ENCODE peak calls at places on chromosomes 13 and 19, in nine cellular contexts. Z, I, C, W, U, P, E, J and D are unnamed samples.

GRCh38 chr13:110524484-110525254 is 36.9 kb downstream of the RAB20 start:
- DNase-seq in Z (no peak), I (peak; percentile 62), C (no peak), W (peak; percentile 78), U (no peak), P (no peak), E (no peak), J (peak; percentile 40), D (no peak)

GRCh38 chr13:79541426-79542049 is 60.6 kb downstream of the NDFIP2 start:
- DNase-seq in Z (peak; percentile 78), I (no peak), C (no peak), W (no peak), U (no peak), P (peak; percentile 79), E (peak; percentile 70), J (no peak), D (no peak)

GRCh38 chr13:109610517-109610916 is 175.9 kb downstream of the IRS2 start:
- DNase-seq in Z (peak; percentile 19), I (peak; percentile 48), C (no peak), W (peak; percentile 69), U (no peak), P (no peak), E (peak; percentile 60), J (peak; percentile 12), D (peak; percentile 32)

GRCh38 chr13:46389457-46389856 is 2.4 kb upstream of the RUBCNL start:
- DNase-seq in Z (no peak), I (no peak), C (no peak), W (no peak), U (no peak), P (no peak), E (peak; percentile 26), J (no peak), D (no peak)

GRCh38 chr19:7706188-7706530 is 4.2 kb upstream of the FCER2 start:
- DNase-seq in Z (no peak), I (no peak), C (no peak), W (no peak), U (no peak), P (no peak), E (no peak), J (no peak), D (no peak)

GRCh38 chr13:105502193-105502592 is 1033.3 kb downstream of the EFNB2 start:
- DNase-seq in Z (no peak), I (no peak), C (no peak), W (no peak), U (no peak), P (no peak), E (peak; percentile 42), J (no peak), D (no peak)

GRCh38 chr13:100842136-100842535 is 167.5 kb upstream of the TMTC4 start:
- DNase-seq in Z (no peak), I (no peak), C (no peak), W (no peak), U (no peak), P (no peak), E (no peak), J (no peak), D (no peak)

GRCh38 chr19:2888739-2889224 is 11.9 kb upstream of the ZNF57 start:
- DNase-seq in Z (no peak), I (no peak), C (no peak), W (no peak), U (peak; percentile 24), P (no peak), E (peak; percentile 64), J (no peak), D (no peak)

GRCh38 chr13:95698047-95698749 is 21.3 kb downstream of the DNAJC3 start:
- DNase-seq in Z (peak; percentile 29), I (no peak), C (no peak), W (no peak), U (no peak), P (no peak), E (peak; percentile 46), J (no peak), D (no peak)

GRCh38 chr19:6070179-6071102 is 39.9 kb downstream of the RFX2 start:
- DNase-seq in Z (no peak), I (no peak), C (no peak), W (no peak), U (no peak), P (no peak), E (no peak), J (peak; percentile 0), D (peak; percentile 16)

GRCh38 chr19:55056827-55057226 is 6.1 kb downstream of the RDH13 start:
- DNase-seq in Z (no peak), I (no peak), C (no peak), W (no peak), U (no peak), P (no peak), E (no peak), J (no peak), D (no peak)

GRCh38 chr13:97057196-97057595 is 62.9 kb upstream of the OXGR1 start:
- DNase-seq in Z (peak; percentile 46), I (no peak), C (no peak), W (no peak), U (no peak), P (no peak), E (no peak), J (no peak), D (no peak)

GRCh38 chr13:76016799-76017198 is 380.7 kb downstream of the LMO7 start:
- DNase-seq in Z (peak; percentile 40), I (no peak), C (no peak), W (no peak), U (no peak), P (peak; percentile 52), E (peak; percentile 80), J (no peak), D (no peak)

GRCh38 chr19:34969721-34970120 is 5.7 kb upstream of the ZNF792 start:
- DNase-seq in Z (no peak), I (no peak), C (no peak), W (no peak), U (no peak), P (no peak), E (no peak), J (no peak), D (no peak)

GRCh38 chr13:99442273-99442895 is 58.9 kb upstream of the TM9SF2 start:
- DNase-seq in Z (peak; percentile 68), I (peak; percentile 52), C (no peak), W (no peak), U (peak; percentile 51), P (peak; percentile 58), E (peak; percentile 62), J (peak; percentile 44), D (no peak)

GRCh38 chr19:24054044-24054935 is 32.7 kb upstream of the ZNF254 start:
- DNase-seq in Z (peak; percentile 31), I (no peak), C (no peak), W (no peak), U (no peak), P (no peak), E (no peak), J (no peak), D (no peak)

GRCh38 chr19:15123900-15124299 is 16.7 kb downstream of the SYDE1 start:
- DNase-seq in Z (no peak), I (peak; percentile 83), C (no peak), W (peak; percentile 97), U (peak; percentile 58), P (no peak), E (no peak), J (peak; percentile 67), D (no peak)

GRCh38 chr13:27562457-27562856 is 57.9 kb downstream of the LNX2 start:
- DNase-seq in Z (no peak), I (no peak), C (no peak), W (no peak), U (no peak), P (no peak), E (no peak), J (no peak), D (no peak)

DNA sequence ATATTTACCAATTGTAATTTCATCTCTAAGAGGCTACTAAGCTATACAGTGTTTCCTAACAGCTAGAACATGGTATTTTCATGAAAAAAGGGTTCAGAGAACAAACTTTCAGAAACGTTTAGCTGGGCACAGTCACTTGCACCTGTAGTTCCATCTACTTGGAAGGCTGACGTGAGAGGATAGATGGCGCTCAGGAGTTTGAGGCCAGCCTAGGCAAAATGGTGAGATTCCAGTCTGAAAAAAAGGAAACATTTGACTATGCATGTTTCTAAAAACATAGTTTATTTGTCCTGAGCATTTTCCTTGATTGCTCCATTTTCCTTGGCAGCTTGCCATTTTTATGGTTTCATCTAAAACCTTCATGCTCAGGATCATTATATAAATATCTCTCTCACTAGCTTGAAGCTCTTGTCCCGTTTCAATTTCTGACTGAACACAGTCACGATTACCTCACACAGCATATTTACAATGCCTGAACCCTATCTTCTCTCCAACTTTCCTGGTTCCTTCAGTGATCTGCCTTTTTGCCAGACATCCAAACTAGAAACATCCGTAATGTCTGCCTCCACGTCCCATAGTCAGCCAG is 200.8 kb downstream of the RGCC start:
- DNase-seq in Z (peak; percentile 76), I (no peak), C (no peak), W (no peak), U (no peak), P (peak; percentile 32), E (peak; percentile 26), J (no peak), D (no peak)
- TF ChIP-seq CTCF in Z (peak; percentile 11), I (no peak), C (no peak), W (no peak), U (no peak), P (no peak), E (peak; percentile 44), J (no peak), D (no peak)

DNA sequence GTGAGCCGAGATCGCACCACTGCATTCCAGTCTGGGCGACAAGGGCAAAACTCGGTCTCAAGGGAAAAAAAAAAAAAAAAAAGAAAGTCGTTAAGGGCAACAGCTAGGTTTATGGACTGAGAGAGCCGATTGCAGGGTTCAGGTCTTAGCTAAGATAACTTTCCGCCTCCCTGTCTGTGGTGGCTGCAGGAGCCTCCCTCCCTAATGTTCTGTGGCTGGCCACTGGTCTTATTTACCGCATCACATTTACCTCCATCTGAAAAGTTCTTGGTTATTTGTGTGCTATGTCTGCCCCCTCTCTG is 722 bp upstream of the CRTC1 start:
- DNase-seq in Z (no peak), I (no peak), C (no peak), W (no peak), U (no peak), P (no peak), E (no peak), J (no peak), D (no peak)
- H3K27ac ChIP-seq in Z (no peak overlapping the region), I (peak overlapping the region; percentile 84), C (no peak overlapping the region), W (peak overlapping the region; percentile 83), U (peak overlapping the region; percentile 92), P (no peak overlapping the region), E (no peak overlapping the region), J (peak overlapping the region; percentile 84), D (no peak overlapping the region)

DNA sequence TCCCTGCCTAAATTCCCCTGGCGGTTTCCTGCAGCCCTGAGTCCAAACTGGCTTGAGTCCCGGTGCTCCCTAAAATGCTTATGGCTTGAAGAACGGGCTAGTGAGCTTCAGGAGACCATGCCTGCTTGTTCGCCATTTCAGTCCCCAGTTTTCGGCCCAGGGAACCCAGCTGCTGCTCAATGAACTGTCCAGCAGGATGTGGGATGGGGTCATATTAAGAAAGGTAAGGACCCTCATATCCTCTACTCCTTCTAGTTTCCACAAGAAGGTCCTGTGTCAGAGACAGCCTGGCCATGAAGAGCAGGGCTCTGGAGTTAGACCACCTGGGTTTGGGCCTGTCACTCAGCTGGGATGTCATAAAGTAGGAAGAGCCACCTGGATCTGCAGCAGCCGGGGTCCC is 17.0 kb upstream of the SPC24 start:
- DNase-seq in Z (no peak), I (no peak), C (no peak), W (no peak), U (no peak), P (no peak), E (no peak), J (no peak), D (no peak)
- TF ChIP-seq CTCF in Z (no peak), I (no peak), C (no peak), W (no peak), U (no peak), P (no peak), E (no peak), J (no peak), D (no peak)

GRCh38 chr19:38543807-38544568 is 73.8 kb downstream of the MAP4K1 start:
- DNase-seq in Z (peak; percentile 84), I (peak; percentile 39), C (peak; percentile 27), W (peak; percentile 76), U (peak; percentile 94), P (peak; percentile 78), E (peak; percentile 72), J (peak; percentile 50), D (peak; percentile 54)
- H3K27ac ChIP-seq in Z (no peak overlapping the region), I (no peak overlapping the region), C (no peak overlapping the region), W (no peak overlapping the region), U (peak overlapping the region; percentile 81), P (no peak overlapping the region), E (no peak overlapping the region), J (no peak overlapping the region), D (no peak overlapping the region)